ENCODE peak calls at places on chromosome 1, in six cellular contexts. One of them, this sample, is unnamed.

GRCh38 chr1:244653439-244654283 is 735 bp downstream of the DESI2 start:
- DNase-seq in left ventricle myocardium inferior: no peak
- DNase-seq in A549: peak
- DNase-seq in HAP-1: peak
- DNase-seq in esophagus squamous epithelium: no peak
- DNase-seq in HFFc6: no peak
- DNase-seq in this sample: no peak

GRCh38 chr1:163820190-163820589 is 498.4 kb downstream of the NUF2 start:
- DNase-seq in left ventricle myocardium inferior: no peak
- DNase-seq in A549: no peak
- DNase-seq in HAP-1: no peak
- DNase-seq in esophagus squamous epithelium: no peak
- DNase-seq in HFFc6: no peak
- DNase-seq in this sample: no peak

GRCh38 chr1:212255705-212256307 is 29.4 kb upstream of the PPP2R5A start:
- DNase-seq in left ventricle myocardium inferior: no peak
- DNase-seq in A549: no peak
- DNase-seq in HAP-1: no peak
- DNase-seq in esophagus squamous epithelium: no peak
- DNase-seq in HFFc6: no peak
- DNase-seq in this sample: no peak

GRCh38 chr1:93288558-93288957 is 57.1 kb upstream of the DR1 start:
- DNase-seq in left ventricle myocardium inferior: no peak
- DNase-seq in A549: no peak
- DNase-seq in HAP-1: no peak
- DNase-seq in esophagus squamous epithelium: no peak
- DNase-seq in HFFc6: no peak
- DNase-seq in this sample: no peak

GRCh38 chr1:243549791-243550190 is 293.9 kb downstream of the SDCCAG8 start:
- DNase-seq in left ventricle myocardium inferior: no peak
- DNase-seq in A549: no peak
- DNase-seq in HAP-1: no peak
- DNase-seq in esophagus squamous epithelium: no peak
- DNase-seq in HFFc6: no peak
- DNase-seq in this sample: no peak

GRCh38 chr1:212718499-212718898 is 18.9 kb upstream of the BATF3 start:
- DNase-seq in left ventricle myocardium inferior: no peak
- DNase-seq in A549: peak
- DNase-seq in HAP-1: no peak
- DNase-seq in esophagus squamous epithelium: no peak
- DNase-seq in HFFc6: no peak
- DNase-seq in this sample: no peak

GRCh38 chr1:6028042-6028895 is 17.4 kb upstream of the KCNAB2 start:
- DNase-seq in left ventricle myocardium inferior: no peak
- DNase-seq in A549: no peak
- DNase-seq in HAP-1: no peak
- DNase-seq in esophagus squamous epithelium: no peak
- DNase-seq in HFFc6: peak
- DNase-seq in this sample: no peak

GRCh38 chr1:229344139-229344538 is 1.3 kb upstream of the CCSAP start:
- DNase-seq in left ventricle myocardium inferior: no peak
- DNase-seq in A549: no peak
- DNase-seq in HAP-1: no peak
- DNase-seq in esophagus squamous epithelium: no peak
- DNase-seq in HFFc6: no peak
- DNase-seq in this sample: no peak

GRCh38 chr1:182235952-182236650 is 155.5 kb downstream of the GLUL start:
- DNase-seq in left ventricle myocardium inferior: peak
- DNase-seq in A549: no peak
- DNase-seq in HAP-1: no peak
- DNase-seq in esophagus squamous epithelium: no peak
- DNase-seq in HFFc6: peak
- DNase-seq in this sample: no peak

GRCh38 chr1:203328714-203329122 is 22.2 kb downstream of the FMOD start:
- DNase-seq in left ventricle myocardium inferior: no peak
- DNase-seq in A549: peak
- DNase-seq in HAP-1: peak
- DNase-seq in esophagus squamous epithelium: no peak
- DNase-seq in HFFc6: no peak
- DNase-seq in this sample: peak

GRCh38 chr1:162151900-162152829 is 82.7 kb downstream of the NOS1AP start:
- DNase-seq in left ventricle myocardium inferior: no peak
- DNase-seq in A549: no peak
- DNase-seq in HAP-1: no peak
- DNase-seq in esophagus squamous epithelium: no peak
- DNase-seq in HFFc6: no peak
- DNase-seq in this sample: no peak

GRCh38 chr1:218513248-218513647 is 168.1 kb downstream of the TGFB2 start:
- DNase-seq in left ventricle myocardium inferior: no peak
- DNase-seq in A549: no peak
- DNase-seq in HAP-1: no peak
- DNase-seq in esophagus squamous epithelium: no peak
- DNase-seq in HFFc6: no peak
- DNase-seq in this sample: no peak

GRCh38 chr1:32372149-32372756 is 9.9 kb downstream of the TSSK3 start:
- DNase-seq in left ventricle myocardium inferior: no peak
- DNase-seq in A549: no peak
- DNase-seq in HAP-1: no peak
- DNase-seq in esophagus squamous epithelium: no peak
- DNase-seq in HFFc6: no peak
- DNase-seq in this sample: no peak

GRCh38 chr1:147287133-147287865 is 44.8 kb downstream of the CHD1L start:
- DNase-seq in left ventricle myocardium inferior: no peak
- DNase-seq in A549: no peak
- DNase-seq in HAP-1: no peak
- DNase-seq in esophagus squamous epithelium: no peak
- DNase-seq in HFFc6: no peak
- DNase-seq in this sample: no peak

GRCh38 chr1:41609166-41609883 is 124.8 kb upstream of the EDN2 start:
- DNase-seq in left ventricle myocardium inferior: no peak
- DNase-seq in A549: no peak
- DNase-seq in HAP-1: no peak
- DNase-seq in esophagus squamous epithelium: no peak
- DNase-seq in HFFc6: no peak
- DNase-seq in this sample: no peak

GRCh38 chr1:17875171-17875881 is 120.2 kb downstream of the ACTL8 start:
- DNase-seq in left ventricle myocardium inferior: no peak
- DNase-seq in A549: no peak
- DNase-seq in HAP-1: no peak
- DNase-seq in esophagus squamous epithelium: no peak
- DNase-seq in HFFc6: peak
- DNase-seq in this sample: no peak

GRCh38 chr1:15111597-15111996 is 42.0 kb upstream of the TMEM51 start:
- DNase-seq in left ventricle myocardium inferior: no peak
- DNase-seq in A549: no peak
- DNase-seq in HAP-1: no peak
- DNase-seq in esophagus squamous epithelium: no peak
- DNase-seq in HFFc6: no peak
- DNase-seq in this sample: no peak

GRCh38 chr1:117970251-117970650 is 40.7 kb downstream of the WDR3 start:
- DNase-seq in left ventricle myocardium inferior: no peak
- DNase-seq in A549: no peak
- DNase-seq in HAP-1: no peak
- DNase-seq in esophagus squamous epithelium: no peak
- DNase-seq in HFFc6: no peak
- DNase-seq in this sample: no peak

GRCh38 chr1:25245809-25246599 is 1.2 kb downstream of the RSRP1 start:
- DNase-seq in left ventricle myocardium inferior: no peak
- DNase-seq in A549: peak
- DNase-seq in HAP-1: peak
- DNase-seq in esophagus squamous epithelium: no peak
- DNase-seq in HFFc6: peak
- DNase-seq in this sample: no peak

This sample was measured in NCI-H1930.